ENCODE peak calls at places on chromosomes 4 and X, in five cellular contexts. O is IMR-90, D is H9, M is H1, V is mesenchymal stem cell. G is an unnamed sample.

GRCh38 chrX:153688071-153688470 is 345 bp downstream of the SLC6A8 start:
- DNase-seq in O (no peak), D (no peak), M (no peak), V (no peak), G (no peak)

GRCh38 chrX:107721318-107721717 is 54.3 kb downstream of the TSC22D3 start:
- DNase-seq in O (no peak), D (no peak), M (no peak), V (no peak), G (no peak)

GRCh38 chr4:121221608-121222007 is 57.5 kb upstream of the TNIP3 start:
- DNase-seq in O (no peak), D (no peak), M (no peak), V (no peak), G (no peak)

GRCh38 chr4:127484101-127484500 is 148.7 kb upstream of the INTU start:
- DNase-seq in O (no peak), D (no peak), M (no peak), V (no peak), G (no peak)

GRCh38 chr4:116531870-116532269 is 553.5 kb downstream of the TRAM1L1 start:
- DNase-seq in O (no peak), D (no peak), M (no peak), V (peak), G (no peak)

GRCh38 chr4:168241953-168242352 is 76.6 kb downstream of the DDX60 start:
- DNase-seq in O (no peak), D (no peak), M (no peak), V (no peak), G (no peak)

GRCh38 chr4:95761871-95762270 is 78.0 kb upstream of the PDHA2 start:
- DNase-seq in O (peak), D (no peak), M (no peak), V (peak), G (no peak)

GRCh38 chrX:41921492-41922124 is 1.7 kb downstream of the CASK start:
- DNase-seq in O (peak), D (no peak), M (no peak), V (peak), G (no peak)

GRCh38 chrX:108072746-108073145 is 18.6 kb downstream of the PSMD10 start:
- DNase-seq in O (peak), D (no peak), M (no peak), V (peak), G (no peak)

GRCh38 chrX:3651272-3651671 is 62.2 kb downstream of the PRKX start:
- DNase-seq in O (peak), D (no peak), M (no peak), V (peak), G (no peak)

GRCh38 chr4:151100517-151100916 is 1.1 kb downstream of the RPS3A start:
- DNase-seq in O (no peak), D (no peak), M (no peak), V (no peak), G (no peak)

GRCh38 chr4:4995103-4995761 is 24.0 kb downstream of the CYTL1 start:
- DNase-seq in O (peak), D (peak), M (peak), V (peak), G (peak)

GRCh38 chr4:8606966-8607365 is 14.4 kb downstream of the CPZ start:
- DNase-seq in O (no peak), D (no peak), M (no peak), V (no peak), G (no peak)

GRCh38 chrX:39895228-39896110 is 202.3 kb downstream of the BCOR start:
- DNase-seq in O (no peak), D (no peak), M (no peak), V (no peak), G (no peak)

DNA sequence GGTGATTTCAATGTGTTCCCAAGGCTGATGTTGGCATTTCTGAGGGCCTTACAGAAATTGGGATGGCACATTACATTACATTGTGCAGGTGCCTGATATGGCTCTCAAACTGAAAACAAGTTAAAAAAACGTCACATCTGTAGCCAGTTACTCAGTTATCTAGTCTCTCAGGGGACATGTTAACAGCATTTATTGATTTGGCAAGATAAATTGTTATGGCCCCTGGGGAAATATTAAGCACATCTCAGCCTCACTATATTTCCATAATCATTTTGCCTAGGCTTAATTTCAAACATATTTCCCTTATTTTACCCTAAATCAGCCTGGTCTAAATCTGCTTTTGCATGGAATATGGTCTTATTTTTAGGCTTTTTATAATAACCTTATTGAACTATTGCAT is 290.0 kb downstream of the IL15 start:
- DNase-seq in O (no peak), D (no peak), M (no peak), V (no peak), G (no peak)
- H2AFZ ChIP-seq in O (no peak), D (no peak), M (no peak), V (no peak), G (no peak)

DNA sequence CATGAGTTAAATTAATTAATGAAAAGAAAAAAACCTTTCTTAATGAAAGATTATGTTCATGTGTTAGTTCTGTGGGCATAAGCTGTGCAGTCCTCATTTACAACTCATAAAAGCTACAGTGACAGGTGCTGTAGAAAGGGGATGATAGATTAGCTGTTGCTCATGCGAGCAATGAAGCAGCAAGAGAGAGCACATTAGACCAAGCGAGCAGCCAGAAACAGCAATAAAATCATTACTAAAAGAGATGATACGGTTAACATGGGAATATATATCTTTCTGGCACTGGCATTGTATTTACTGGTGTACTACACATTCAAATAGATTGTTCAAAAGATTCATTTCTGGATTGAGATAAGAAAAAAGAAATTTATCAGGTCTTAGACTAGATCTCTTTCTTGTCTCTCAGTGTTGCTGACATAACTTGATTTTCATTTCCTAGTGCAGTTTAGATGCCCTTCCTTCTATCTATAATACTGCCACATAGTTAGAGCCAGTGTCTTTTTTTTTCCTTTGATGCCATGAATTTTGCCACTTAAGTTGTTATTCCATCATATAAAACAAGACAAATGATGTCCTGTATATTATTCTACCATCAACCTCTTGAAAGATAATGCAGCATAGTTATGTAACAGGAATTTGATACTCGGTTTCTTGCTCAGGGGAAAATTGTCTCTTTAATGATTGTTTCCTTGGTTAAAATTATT is 164.6 kb downstream of the BANK1 start:
- DNase-seq in O (no peak), D (no peak), M (no peak), V (no peak), G (no peak)
- H2BK15ac ChIP-seq in O (no peak), D (no peak), M (no peak), V (no peak), G (no peak)

GRCh38 chr4:25773358-25773757 is 89.4 kb downstream of the SEL1L3 start:
- DNase-seq in O (no peak), D (no peak), M (no peak), V (no peak), G (no peak)

GRCh38 chr4:25771672-25772071 is 91.1 kb downstream of the SEL1L3 start:
- DNase-seq in O (no peak), D (no peak), M (no peak), V (no peak), G (no peak)

GRCh38 chr4:25770844-25771243 is 91.9 kb downstream of the SEL1L3 start:
- DNase-seq in O (no peak), D (no peak), M (no peak), V (no peak), G (no peak)

GRCh38 chr4:25767877-25768475 is 94.8 kb downstream of the SEL1L3 start:
- DNase-seq in O (peak), D (peak), M (no peak), V (peak), G (peak)

DNA sequence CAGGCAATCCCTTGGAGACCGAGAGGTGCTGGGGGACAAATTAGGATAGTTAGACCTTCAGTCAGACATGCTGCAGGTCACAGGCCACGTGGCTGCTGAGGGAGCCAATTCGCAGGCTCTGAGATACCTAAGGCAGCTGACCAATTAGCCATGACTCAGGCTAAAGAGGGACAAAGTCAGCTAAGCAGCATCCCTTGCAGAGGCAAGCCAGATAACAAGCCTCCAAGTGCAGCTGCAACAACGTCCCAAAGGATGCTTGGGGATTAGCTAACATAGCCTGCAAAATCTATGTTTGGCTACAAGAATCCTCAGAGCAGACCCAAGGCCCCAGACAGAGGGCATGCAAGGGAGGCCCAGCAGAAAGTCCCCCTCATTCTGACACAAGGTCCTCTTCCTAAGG is 93.5 kb downstream of the SEL1L3 start:
- DNase-seq in O (peak), D (no peak), M (no peak), V (no peak), G (no peak)
- H2AFZ ChIP-seq in O (peak), D (no peak), M (no peak), V (no peak), G (peak)

GRCh38 chr4:152696764-152697250 is 17.0 kb upstream of the TMEM154 start:
- DNase-seq in O (peak), D (no peak), M (no peak), V (peak), G (no peak)

GRCh38 chr4:152698012-152698499 is 18.3 kb upstream of the TMEM154 start:
- DNase-seq in O (no peak), D (no peak), M (no peak), V (no peak), G (no peak)

GRCh38 chr4:152700151-152700550 is 20.4 kb upstream of the TMEM154 start:
- DNase-seq in O (no peak), D (peak), M (peak), V (no peak), G (no peak)

GRCh38 chr4:152697284-152698011 is 17.7 kb upstream of the TMEM154 start:
- DNase-seq in O (no peak), D (no peak), M (no peak), V (no peak), G (no peak)

GRCh38 chr4:152699313-152699712 is 19.5 kb upstream of the TMEM154 start:
- DNase-seq in O (no peak), D (no peak), M (no peak), V (no peak), G (no peak)
- H2BK15ac ChIP-seq in O (no peak), D (no peak), M (no peak), V (no peak), G (no peak)

DNA sequence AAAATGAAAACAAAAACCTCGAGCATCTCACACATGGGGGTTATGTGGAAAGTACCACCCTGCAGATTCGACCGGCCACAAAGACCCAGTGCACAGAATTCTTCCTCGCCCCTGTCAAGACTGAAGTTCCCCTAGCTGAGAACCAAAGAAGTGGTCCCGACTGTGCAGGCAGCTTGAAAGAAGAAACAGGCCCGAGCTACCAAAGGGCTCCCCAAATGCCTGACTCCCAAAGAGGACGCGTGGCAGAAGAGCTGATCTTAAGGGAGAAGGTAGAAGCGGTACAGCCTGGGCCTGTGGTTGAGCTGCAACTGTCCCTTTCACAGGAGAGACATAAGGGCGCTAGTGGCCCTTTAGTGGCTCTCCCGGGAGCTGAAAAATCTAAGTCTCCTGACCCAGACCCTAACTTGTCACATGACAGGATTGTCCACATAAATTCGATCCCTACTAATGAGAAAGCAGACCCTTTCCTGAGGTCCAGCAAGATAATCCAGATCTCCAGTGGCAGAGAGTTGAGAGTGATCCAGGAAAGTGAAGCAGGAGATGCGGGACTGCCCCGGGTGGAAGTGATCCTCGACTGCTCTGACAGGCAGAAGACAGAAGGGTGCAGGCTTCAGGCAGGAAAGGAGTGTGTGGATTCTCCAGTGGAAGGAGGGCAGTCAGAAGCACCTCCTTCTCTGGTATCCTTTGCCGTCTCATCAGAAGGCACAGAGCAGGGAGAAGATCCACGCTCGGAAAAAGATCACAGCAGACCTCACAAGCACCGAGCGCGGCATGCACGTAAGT is 108.8 kb upstream of the MYOZ2 start:
- DNase-seq in O (no peak), D (peak), M (no peak), V (no peak), G (no peak)
- H2AFZ ChIP-seq in O (peak), D (peak), M (peak), V (peak), G (peak)